ENCODE peak calls at places on chromosomes 11 and 22, in nine cellular contexts. S, Q, U, W, E, V, A, X and F are unnamed samples.

GRCh38 chr11:129279326-129280026 is 87.4 kb upstream of the ARHGAP32 start:
- DNase-seq in S (peak), Q (peak), U (peak), W (no peak), E (peak), V (no peak), A (peak), X (peak), F (peak)

GRCh38 chr11:6621711-6622211 is 2.5 kb upstream of the TPP1 start:
- DNase-seq in S (no peak), Q (no peak), U (peak), W (no peak), E (no peak), V (no peak), A (no peak), X (no peak), F (no peak)

GRCh38 chr11:1921576-1922141 is 2.2 kb downstream of the TNNT3 start:
- DNase-seq in S (no peak), Q (no peak), U (no peak), W (no peak), E (peak), V (no peak), A (no peak), X (no peak), F (no peak)

GRCh38 chr11:64359712-64360402 is 895 bp downstream of the RPS6KA4 start:
- DNase-seq in S (peak), Q (no peak), U (no peak), W (no peak), E (no peak), V (no peak), A (no peak), X (peak), F (no peak)

GRCh38 chr11:35725880-35726279 is 63.3 kb downstream of the TRIM44 start:
- DNase-seq in S (no peak), Q (no peak), U (no peak), W (no peak), E (no peak), V (no peak), A (peak), X (no peak), F (no peak)

GRCh38 chr11:67048515-67048914 is 8.1 kb upstream of the RHOD start:
- DNase-seq in S (no peak), Q (no peak), U (no peak), W (no peak), E (no peak), V (no peak), A (no peak), X (no peak), F (no peak)

GRCh38 chr11:34468209-34468841 is 29.6 kb downstream of the CAT start:
- DNase-seq in S (no peak), Q (no peak), U (no peak), W (no peak), E (no peak), V (no peak), A (peak), X (peak), F (no peak)

GRCh38 chr11:59680287-59681154 is 11.7 kb upstream of the PATL1 start:
- DNase-seq in S (no peak), Q (peak), U (no peak), W (no peak), E (no peak), V (no peak), A (no peak), X (peak), F (peak)

GRCh38 chr11:93196816-93197382 is 892 bp downstream of the SLC36A4 start:
- DNase-seq in S (no peak), Q (no peak), U (no peak), W (no peak), E (no peak), V (no peak), A (peak), X (no peak), F (no peak)

GRCh38 chr11:134913391-134913790 is 501.3 kb upstream of the B3GAT1 start:
- DNase-seq in S (no peak), Q (no peak), U (no peak), W (no peak), E (no peak), V (no peak), A (no peak), X (no peak), F (no peak)

GRCh38 chr11:20002312-20003216 is 157.7 kb downstream of the DBX1 start:
- DNase-seq in S (no peak), Q (no peak), U (peak), W (no peak), E (no peak), V (no peak), A (no peak), X (no peak), F (no peak)

GRCh38 chr11:46899501-46900025 is 18.8 kb downstream of the LRP4 start:
- DNase-seq in S (no peak), Q (no peak), U (no peak), W (no peak), E (no peak), V (no peak), A (no peak), X (no peak), F (no peak)

GRCh38 chr11:96230686-96231085 is 112.3 kb downstream of the MAML2 start:
- DNase-seq in S (no peak), Q (no peak), U (no peak), W (no peak), E (no peak), V (no peak), A (no peak), X (no peak), F (no peak)

GRCh38 chr11:120336641-120337132 is 474 bp downstream of the ARHGEF12 start:
- DNase-seq in S (no peak), Q (peak), U (no peak), W (no peak), E (peak), V (no peak), A (no peak), X (peak), F (peak)

GRCh38 chr22:50314455-50315288 is 7.2 kb upstream of the PLXNB2 start:
- DNase-seq in S (no peak), Q (no peak), U (no peak), W (no peak), E (peak), V (no peak), A (no peak), X (no peak), F (peak)

GRCh38 chr11:15613231-15613630 is 498.5 kb downstream of the INSC start:
- DNase-seq in S (no peak), Q (no peak), U (no peak), W (no peak), E (no peak), V (no peak), A (no peak), X (no peak), F (no peak)

GRCh38 chr11:12199231-12199948 is 89.0 kb downstream of the MICAL2 start:
- DNase-seq in S (no peak), Q (no peak), U (no peak), W (no peak), E (peak), V (no peak), A (no peak), X (no peak), F (no peak)

GRCh38 chr11:12449961-12450715 is 72.8 kb downstream of the PARVA start:
- DNase-seq in S (no peak), Q (no peak), U (no peak), W (no peak), E (no peak), V (no peak), A (no peak), X (no peak), F (no peak)

GRCh38 chr11:85766801-85767200 is 44.1 kb downstream of the SYTL2 start:
- DNase-seq in S (no peak), Q (no peak), U (no peak), W (no peak), E (no peak), V (no peak), A (no peak), X (no peak), F (no peak)

GRCh38 chr11:69234740-69235710 is 58.9 kb upstream of the MYEOV start:
- DNase-seq in S (no peak), Q (no peak), U (peak), W (no peak), E (no peak), V (no peak), A (no peak), X (no peak), F (no peak)

GRCh38 chr22:37017356-37017755 is 1.9 kb downstream of the TST start:
- DNase-seq in S (no peak), Q (no peak), U (no peak), W (no peak), E (no peak), V (no peak), A (no peak), X (no peak), F (no peak)